ENCODE peak calls at places on chromosomes 6 and 20, in ten cellular contexts. R, T, Z, L, B, A, Q, W, M and S are unnamed samples.
A peak's percentile ranks its signal among the peaks of the same experiment; 100 is the strongest.

GRCh38 chr6:4928426-4928825 is 75.4 kb downstream of the RPP40 start:
- DNase-seq in R (peak; percentile 53), T (no peak), Z (no peak), L (no peak), B (no peak), A (no peak), Q (no peak), W (no peak), M (no peak), S (no peak)

GRCh38 chr6:118295336-118295735 is 252.8 kb upstream of the PLN start:
- DNase-seq in R (no peak), T (no peak), Z (no peak), L (no peak), B (no peak), A (no peak), Q (no peak), W (no peak), M (no peak), S (no peak)

GRCh38 chr20:62920039-62920645 is 6.2 kb downstream of the DIDO1 start:
- DNase-seq in R (no peak), T (no peak), Z (no peak), L (no peak), B (no peak), A (no peak), Q (no peak), W (no peak), M (no peak), S (no peak)

GRCh38 chr6:132598473-132598872 is 8.9 kb upstream of the TAAR5 start:
- DNase-seq in R (no peak), T (no peak), Z (peak; percentile 35), L (peak; percentile 53), B (no peak), A (no peak), Q (no peak), W (no peak), M (no peak), S (no peak)

GRCh38 chr6:63263456-63263855 is 52.2 kb downstream of the FKBP1C start:
- DNase-seq in R (no peak), T (no peak), Z (no peak), L (no peak), B (no peak), A (no peak), Q (no peak), W (no peak), M (no peak), S (no peak)

GRCh38 chr6:451847-452246 is 60.3 kb downstream of the IRF4 start:
- DNase-seq in R (no peak), T (no peak), Z (no peak), L (no peak), B (no peak), A (no peak), Q (no peak), W (no peak), M (no peak), S (no peak)

GRCh38 chr6:43702522-43703440 is 15.2 kb upstream of the MRPS18A start:
- DNase-seq in R (peak; percentile 82), T (peak; percentile 95), Z (peak; percentile 77), L (peak; percentile 97), B (peak; percentile 95), A (peak; percentile 93), Q (peak; percentile 92), W (peak; percentile 79), M (peak; percentile 96), S (peak; percentile 95)

GRCh38 chr20:20083796-20084195 is 31.5 kb downstream of the CFAP61 start:
- DNase-seq in R (no peak), T (no peak), Z (no peak), L (peak; percentile 58), B (peak; percentile 21), A (no peak), Q (no peak), W (no peak), M (no peak), S (no peak)

GRCh38 chr6:37173573-37174195 is 3.7 kb downstream of the PIM1 start:
- DNase-seq in R (no peak), T (no peak), Z (no peak), L (no peak), B (no peak), A (no peak), Q (no peak), W (no peak), M (no peak), S (no peak)

GRCh38 chr20:50464725-50465650 is 45.2 kb upstream of the PTPN1 start:
- DNase-seq in R (no peak), T (no peak), Z (no peak), L (no peak), B (no peak), A (no peak), Q (no peak), W (no peak), M (no peak), S (no peak)

GRCh38 chr6:28769626-28770402 is 154.0 kb downstream of the TRIM27 start:
- DNase-seq in R (peak; percentile 75), T (no peak), Z (no peak), L (peak; percentile 71), B (no peak), A (no peak), Q (no peak), W (peak; percentile 35), M (no peak), S (no peak)

GRCh38 chr20:21522479-21523397 is 8.9 kb upstream of the NKX2-2 start:
- DNase-seq in R (no peak), T (peak; percentile 48), Z (no peak), L (peak; percentile 76), B (no peak), A (no peak), Q (no peak), W (no peak), M (no peak), S (no peak)

DNA sequence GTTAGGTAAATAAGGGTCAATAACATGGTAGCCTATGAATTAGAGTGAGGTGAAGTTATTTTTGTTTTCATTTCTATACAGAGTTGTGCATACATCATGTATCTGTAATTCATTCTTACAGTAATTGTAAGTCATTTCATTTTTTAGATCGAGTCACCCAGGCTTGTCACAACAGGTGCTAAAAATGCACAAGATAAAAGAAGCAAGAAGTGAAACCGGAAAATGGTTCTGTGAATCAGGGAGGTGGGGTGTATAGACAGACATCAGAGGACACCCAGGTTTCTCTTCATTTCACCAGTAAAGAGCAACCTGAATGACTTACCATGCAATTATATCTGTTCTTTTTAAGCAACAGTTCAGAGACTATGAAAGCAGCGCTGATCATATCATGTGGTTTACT is 27.6 kb upstream of the TBC1D7 start:
- DNase-seq in R (no peak), T (no peak), Z (no peak), L (no peak), B (no peak), A (no peak), Q (no peak), W (no peak), M (no peak), S (no peak)
- H3K4me3 ChIP-seq in R (no peak overlapping the region), T (no peak overlapping the region), Z (no peak overlapping the region), L (no peak overlapping the region), B (no peak overlapping the region), A (no peak overlapping the region), Q (no peak overlapping the region), W (no peak overlapping the region), M (no peak overlapping the region), S (no peak overlapping the region)

GRCh38 chr20:15199698-15200097 is 862.3 kb upstream of the FLRT3 start:
- DNase-seq in R (no peak), T (no peak), Z (no peak), L (no peak), B (no peak), A (no peak), Q (no peak), W (no peak), M (no peak), S (no peak)

GRCh38 chr20:15196580-15197255 is 859.3 kb upstream of the FLRT3 start:
- DNase-seq in R (no peak), T (no peak), Z (no peak), L (no peak), B (no peak), A (no peak), Q (no peak), W (no peak), M (no peak), S (no peak)

GRCh38 chr20:15195378-15195777 is 858.0 kb upstream of the FLRT3 start:
- DNase-seq in R (no peak), T (no peak), Z (no peak), L (no peak), B (no peak), A (no peak), Q (no peak), W (no peak), M (no peak), S (no peak)

GRCh38 chr20:15205023-15205422 is 867.6 kb upstream of the FLRT3 start:
- DNase-seq in R (no peak), T (no peak), Z (no peak), L (no peak), B (no peak), A (no peak), Q (no peak), W (no peak), M (no peak), S (no peak)

GRCh38 chr20:15200139-15200538 is 862.7 kb upstream of the FLRT3 start:
- DNase-seq in R (peak; percentile 40), T (no peak), Z (no peak), L (no peak), B (no peak), A (no peak), Q (no peak), W (no peak), M (no peak), S (no peak)
- H3K27ac ChIP-seq in R (no peak overlapping the region), T (no peak overlapping the region), Z (no peak overlapping the region), L (no peak overlapping the region), B (no peak overlapping the region), A (no peak overlapping the region), Q (no peak overlapping the region), W (no peak overlapping the region), M (no peak overlapping the region), S (no peak overlapping the region)

GRCh38 chr6:30955367-30956042 is 14.7 kb downstream of the MUCL3 start:
- DNase-seq in R (peak; percentile 14), T (no peak), Z (peak; percentile 52), L (peak; percentile 86), B (peak; percentile 53), A (peak; percentile 66), Q (peak; percentile 78), W (peak; percentile 48), M (peak; percentile 79), S (peak; percentile 43)

GRCh38 chr6:30951907-30952469 is 11.2 kb downstream of the MUCL3 start:
- DNase-seq in R (no peak), T (no peak), Z (no peak), L (no peak), B (no peak), A (no peak), Q (no peak), W (no peak), M (no peak), S (no peak)

GRCh38 chr6:30957716-30958115 is 16.9 kb downstream of the MUCL3 start:
- DNase-seq in R (no peak), T (no peak), Z (no peak), L (no peak), B (no peak), A (no peak), Q (no peak), W (no peak), M (no peak), S (no peak)

GRCh38 chr6:30954631-30955366 is 14.0 kb downstream of the MUCL3 start:
- DNase-seq in R (no peak), T (no peak), Z (peak; percentile 29), L (no peak), B (no peak), A (peak; percentile 59), Q (no peak), W (no peak), M (no peak), S (no peak)
- H3K4me3 ChIP-seq in R (peak overlapping the region; percentile 48), T (no peak overlapping the region), Z (no peak overlapping the region), L (peak overlapping the region; percentile 46), B (peak overlapping the region; percentile 1), A (peak overlapping the region; percentile 42), Q (peak overlapping the region; percentile 59), W (no peak overlapping the region), M (peak overlapping the region; percentile 40), S (peak overlapping the region; percentile 34)

GRCh38 chr6:167683028-167683862 is 143.5 kb upstream of the AFDN start:
- DNase-seq in R (peak; percentile 93), T (peak; percentile 77), Z (peak; percentile 85), L (no peak), B (no peak), A (peak; percentile 38), Q (peak; percentile 50), W (peak; percentile 30), M (peak; percentile 83), S (no peak)
- H3K27ac ChIP-seq in R (peak overlapping the region; percentile 54), T (peak overlapping the region; percentile 68), Z (peak overlapping the region; percentile 83), L (no peak overlapping the region), B (no peak overlapping the region), A (peak overlapping the region; percentile 48), Q (peak overlapping the region; percentile 77), W (no peak overlapping the region), M (peak overlapping the region; percentile 27), S (peak overlapping the region; percentile 36)